ENCODE peak calls at places on chromosomes 13 and 19, in five cellular contexts. One of them, this sample, is unnamed.

GRCh38 chr19:34985249-34986022 is 14.7 kb upstream of the GRAMD1A start:
- DNase-seq in RWPE1: no peak
- DNase-seq in lower leg skin: peak
- DNase-seq in tibial artery: peak
- DNase-seq in transverse colon: no peak
- DNase-seq in this sample: no peak

GRCh38 chr13:94168784-94169512 is 310.5 kb downstream of the DCT start:
- DNase-seq in RWPE1: no peak
- DNase-seq in lower leg skin: no peak
- DNase-seq in tibial artery: peak
- DNase-seq in transverse colon: no peak
- DNase-seq in this sample: no peak

GRCh38 chr13:112721198-112722104 is 31.6 kb downstream of the ATP11A start:
- DNase-seq in RWPE1: no peak
- DNase-seq in lower leg skin: no peak
- DNase-seq in tibial artery: peak
- DNase-seq in transverse colon: no peak
- DNase-seq in this sample: no peak

GRCh38 chr13:53045110-53045509 is 16.5 kb downstream of the OLFM4 start:
- DNase-seq in RWPE1: no peak
- DNase-seq in lower leg skin: no peak
- DNase-seq in tibial artery: no peak
- DNase-seq in transverse colon: peak
- DNase-seq in this sample: no peak

GRCh38 chr13:52644108-52644507 is 1.9 kb downstream of the HNRNPA1L2 start:
- DNase-seq in RWPE1: peak
- DNase-seq in lower leg skin: no peak
- DNase-seq in tibial artery: no peak
- DNase-seq in transverse colon: no peak
- DNase-seq in this sample: peak

GRCh38 chr19:39148939-39149529 is 23.4 kb downstream of the PAK4 start:
- DNase-seq in RWPE1: no peak
- DNase-seq in lower leg skin: no peak
- DNase-seq in tibial artery: no peak
- DNase-seq in transverse colon: no peak
- DNase-seq in this sample: no peak

GRCh38 chr13:101520672-101521071 is 68.2 kb downstream of the ITGBL1 start:
- DNase-seq in RWPE1: no peak
- DNase-seq in lower leg skin: no peak
- DNase-seq in tibial artery: no peak
- DNase-seq in transverse colon: no peak
- DNase-seq in this sample: no peak

GRCh38 chr19:18470153-18470552 is 32.2 kb upstream of the ISYNA1 start:
- DNase-seq in RWPE1: no peak
- DNase-seq in lower leg skin: no peak
- DNase-seq in tibial artery: no peak
- DNase-seq in transverse colon: no peak
- DNase-seq in this sample: peak

GRCh38 chr13:77026255-77026782 is 640 bp downstream of the FBXL3 start:
- DNase-seq in RWPE1: peak
- DNase-seq in lower leg skin: peak
- DNase-seq in tibial artery: peak
- DNase-seq in transverse colon: peak
- DNase-seq in this sample: peak

GRCh38 chr19:56253737-56254136 is 18.8 kb upstream of the EDDM13 start:
- DNase-seq in RWPE1: peak
- DNase-seq in lower leg skin: no peak
- DNase-seq in tibial artery: no peak
- DNase-seq in transverse colon: no peak
- DNase-seq in this sample: no peak

GRCh38 chr13:98044301-98044700 is 90.8 kb downstream of the IPO5 start:
- DNase-seq in RWPE1: no peak
- DNase-seq in lower leg skin: peak
- DNase-seq in tibial artery: no peak
- DNase-seq in transverse colon: no peak
- DNase-seq in this sample: no peak

GRCh38 chr19:2569596-2570465 is 93.9 kb downstream of the GADD45B start:
- DNase-seq in RWPE1: no peak
- DNase-seq in lower leg skin: peak
- DNase-seq in tibial artery: peak
- DNase-seq in transverse colon: no peak
- DNase-seq in this sample: no peak

GRCh38 chr13:50676602-50677001 is 166.9 kb downstream of the DLEU7 start:
- DNase-seq in RWPE1: no peak
- DNase-seq in lower leg skin: no peak
- DNase-seq in tibial artery: no peak
- DNase-seq in transverse colon: no peak
- DNase-seq in this sample: no peak

GRCh38 chr19:46955114-46955812 is 64.4 kb upstream of the NPAS1 start:
- DNase-seq in RWPE1: no peak
- DNase-seq in lower leg skin: no peak
- DNase-seq in tibial artery: no peak
- DNase-seq in transverse colon: no peak
- DNase-seq in this sample: no peak

GRCh38 chr13:105817011-105817410 is 718.5 kb downstream of the EFNB2 start:
- DNase-seq in RWPE1: peak
- DNase-seq in lower leg skin: no peak
- DNase-seq in tibial artery: no peak
- DNase-seq in transverse colon: no peak
- DNase-seq in this sample: no peak

GRCh38 chr13:87498681-87499080 is 172.5 kb upstream of the SLITRK5 start:
- DNase-seq in RWPE1: peak
- DNase-seq in lower leg skin: no peak
- DNase-seq in tibial artery: no peak
- DNase-seq in transverse colon: no peak
- DNase-seq in this sample: peak

GRCh38 chr13:42215578-42216421 is 56.2 kb upstream of the AKAP11 start:
- DNase-seq in RWPE1: peak
- DNase-seq in lower leg skin: no peak
- DNase-seq in tibial artery: no peak
- DNase-seq in transverse colon: no peak
- DNase-seq in this sample: peak

GRCh38 chr19:12544401-12544876 is 6.8 kb downstream of the ZNF564 start:
- DNase-seq in RWPE1: no peak
- DNase-seq in lower leg skin: no peak
- DNase-seq in tibial artery: no peak
- DNase-seq in transverse colon: no peak
- DNase-seq in this sample: no peak

GRCh38 chr13:26964278-26965057 is 203.9 kb upstream of the GPR12 start:
- DNase-seq in RWPE1: no peak
- DNase-seq in lower leg skin: no peak
- DNase-seq in tibial artery: no peak
- DNase-seq in transverse colon: no peak
- DNase-seq in this sample: no peak

GRCh38 chr13:113155201-113155600 is 3.2 kb upstream of the PROZ start:
- DNase-seq in RWPE1: no peak
- DNase-seq in lower leg skin: peak
- DNase-seq in tibial artery: no peak
- DNase-seq in transverse colon: no peak
- DNase-seq in this sample: no peak

GRCh38 chr13:75326173-75327131 is 155.5 kb downstream of the TBC1D4 start:
- DNase-seq in RWPE1: no peak
- DNase-seq in lower leg skin: no peak
- DNase-seq in tibial artery: no peak
- DNase-seq in transverse colon: no peak
- DNase-seq in this sample: no peak

GRCh38 chr19:31220540-31220939 is 128.7 kb downstream of the TSHZ3 start:
- DNase-seq in RWPE1: no peak
- DNase-seq in lower leg skin: no peak
- DNase-seq in tibial artery: no peak
- DNase-seq in transverse colon: no peak
- DNase-seq in this sample: no peak

GRCh38 chr19:48613024-48613851 is 1.6 kb downstream of the FAM83E start:
- DNase-seq in RWPE1: no peak
- DNase-seq in lower leg skin: no peak
- DNase-seq in tibial artery: no peak
- DNase-seq in transverse colon: peak
- DNase-seq in this sample: no peak

DNA sequence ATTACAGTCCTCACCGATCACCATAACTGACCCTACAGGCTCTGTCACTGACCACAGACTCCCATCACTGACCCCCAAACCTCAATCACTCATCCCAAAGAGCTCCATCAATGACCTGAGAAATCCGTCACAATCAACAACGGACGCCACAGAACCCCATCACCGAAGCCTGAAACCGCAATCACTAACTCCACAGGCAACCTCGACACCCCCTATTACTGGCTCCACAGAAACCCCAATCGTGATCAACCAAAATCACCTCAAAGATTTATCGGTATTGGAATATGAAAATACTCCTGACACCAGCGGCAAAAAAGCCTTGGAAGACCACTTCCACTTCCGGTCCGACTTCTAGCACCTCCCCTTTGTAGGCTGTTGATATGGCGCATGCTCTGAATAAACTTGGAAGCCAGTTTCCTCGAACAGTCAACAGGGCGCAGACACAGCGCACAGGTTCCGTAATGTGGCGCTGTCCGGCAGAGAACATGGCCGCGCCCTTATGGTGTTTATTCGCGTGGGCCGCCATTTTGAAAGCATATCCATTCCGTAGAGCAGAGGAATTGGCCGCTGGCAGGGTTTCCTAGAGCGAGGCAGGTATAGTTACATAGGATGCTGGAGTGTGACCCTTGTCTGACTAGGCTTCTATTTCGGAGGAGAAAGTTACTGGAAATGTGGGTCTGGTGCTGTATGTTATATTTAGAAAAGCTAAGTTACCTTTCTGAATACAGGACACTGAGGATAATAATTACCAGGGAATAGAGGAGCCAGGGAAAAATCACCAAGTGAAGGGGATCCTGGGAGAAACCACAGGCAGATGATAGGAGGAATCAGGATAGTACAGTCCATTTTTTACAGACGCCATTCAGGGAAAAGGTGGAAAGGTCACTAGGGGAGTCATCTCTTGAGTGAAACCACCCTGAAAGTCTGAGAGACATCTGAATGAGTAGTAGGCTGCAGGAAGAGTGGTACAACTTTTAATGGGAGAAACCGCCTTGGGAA is at the start of gene ZNF585A:
- DNase-seq in RWPE1: peak
- DNase-seq in lower leg skin: peak
- DNase-seq in tibial artery: peak
- DNase-seq in transverse colon: peak
- DNase-seq in this sample: peak
- TF ChIP-seq CTCF in RWPE1: no peak
- TF ChIP-seq CTCF in lower leg skin: no peak
- TF ChIP-seq CTCF in tibial artery: no peak
- TF ChIP-seq CTCF in transverse colon: no peak
- TF ChIP-seq CTCF in this sample: no peak

DNA sequence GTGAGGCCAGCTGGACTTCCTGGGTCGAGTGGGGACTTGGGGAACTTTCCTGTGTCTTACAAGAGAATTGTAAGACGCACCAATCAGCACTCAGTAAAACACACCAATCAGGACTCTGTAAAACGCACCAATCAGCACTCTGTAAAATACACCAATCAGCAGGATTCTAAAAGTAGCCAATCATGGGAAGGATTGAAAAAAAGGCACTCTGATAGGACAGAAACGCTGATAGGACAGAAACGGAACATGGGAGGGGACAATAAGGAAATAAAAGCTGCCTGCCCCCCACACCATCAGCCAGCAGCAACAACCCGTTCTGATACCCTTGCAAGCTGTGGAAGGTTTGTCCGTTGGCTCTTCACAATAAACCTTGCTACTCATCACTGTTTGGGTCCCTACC is 73.1 kb upstream of the SGCG start:
- DNase-seq in RWPE1: no peak
- DNase-seq in lower leg skin: no peak
- DNase-seq in tibial artery: no peak
- DNase-seq in transverse colon: no peak
- DNase-seq in this sample: no peak
- TF ChIP-seq CTCF in RWPE1: no peak
- TF ChIP-seq CTCF in lower leg skin: no peak
- TF ChIP-seq CTCF in tibial artery: no peak
- TF ChIP-seq CTCF in transverse colon: no peak
- TF ChIP-seq CTCF in this sample: no peak

GRCh38 chr13:33205804-33206221 is 79.7 kb downstream of the STARD13 start:
- DNase-seq in RWPE1: no peak
- DNase-seq in lower leg skin: no peak
- DNase-seq in tibial artery: no peak
- DNase-seq in transverse colon: no peak
- DNase-seq in this sample: no peak

GRCh38 chr13:33208290-33208990 is 77.1 kb downstream of the STARD13 start:
- DNase-seq in RWPE1: peak
- DNase-seq in lower leg skin: no peak
- DNase-seq in tibial artery: no peak
- DNase-seq in transverse colon: no peak
- DNase-seq in this sample: no peak

GRCh38 chr13:33206425-33206824 is 79.1 kb downstream of the STARD13 start:
- DNase-seq in RWPE1: no peak
- DNase-seq in lower leg skin: no peak
- DNase-seq in tibial artery: no peak
- DNase-seq in transverse colon: no peak
- DNase-seq in this sample: no peak

GRCh38 chr13:33206945-33207615 is 78.5 kb downstream of the STARD13 start:
- DNase-seq in RWPE1: no peak
- DNase-seq in lower leg skin: no peak
- DNase-seq in tibial artery: no peak
- DNase-seq in transverse colon: no peak
- DNase-seq in this sample: no peak

GRCh38 chr13:33207616-33207964 is 78.0 kb downstream of the STARD13 start:
- DNase-seq in RWPE1: peak
- DNase-seq in lower leg skin: no peak
- DNase-seq in tibial artery: no peak
- DNase-seq in transverse colon: no peak
- DNase-seq in this sample: no peak
- TF ChIP-seq CTCF in RWPE1: no peak
- TF ChIP-seq CTCF in lower leg skin: no peak
- TF ChIP-seq CTCF in tibial artery: no peak
- TF ChIP-seq CTCF in transverse colon: no peak
- TF ChIP-seq CTCF in this sample: no peak

DNA sequence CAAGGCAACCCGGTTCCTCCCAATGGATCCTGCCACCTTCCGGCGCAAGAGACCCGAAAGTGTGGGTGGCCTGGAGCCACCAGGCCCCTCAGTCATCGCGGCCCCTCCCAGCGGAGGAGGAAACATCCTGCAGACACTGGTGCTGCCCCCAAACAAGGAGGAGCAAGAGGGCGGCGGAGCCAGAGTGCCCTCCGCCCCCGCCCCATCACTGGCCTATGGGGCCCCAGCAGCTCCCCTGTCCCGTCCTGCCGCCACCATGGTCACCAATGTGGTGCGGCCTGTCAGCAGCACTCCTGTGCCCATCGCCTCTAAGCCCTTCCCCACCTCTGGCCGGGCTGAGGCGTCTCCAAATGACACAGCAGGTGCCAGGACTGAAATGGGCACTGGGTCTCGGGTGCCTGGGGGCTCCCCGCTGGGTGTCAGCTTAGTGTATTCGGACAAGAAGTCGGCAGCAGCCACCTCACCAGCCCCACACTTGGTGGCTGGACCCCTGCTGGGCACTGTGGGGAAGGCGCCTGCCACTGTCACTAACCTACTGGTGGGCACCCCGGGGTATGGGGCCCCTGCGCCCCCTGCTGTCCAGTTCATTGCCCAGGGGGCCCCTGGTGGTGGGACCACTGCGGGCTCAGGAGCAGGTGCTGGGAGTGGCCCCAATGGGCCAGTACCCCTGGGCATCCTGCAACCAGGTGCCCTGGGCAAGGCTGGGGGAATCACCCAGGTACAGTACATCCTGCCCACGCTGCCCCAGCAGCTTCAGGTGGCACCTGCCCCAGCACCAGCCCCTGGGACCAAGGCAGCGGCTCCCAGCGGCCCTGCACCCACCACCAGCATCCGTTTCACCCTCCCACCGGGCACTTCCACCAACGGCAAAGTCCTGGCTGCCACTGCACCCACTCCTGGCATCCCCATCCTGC is 11.2 kb upstream of the PRR19 start:
- DNase-seq in RWPE1: no peak
- DNase-seq in lower leg skin: no peak
- DNase-seq in tibial artery: no peak
- DNase-seq in transverse colon: no peak
- DNase-seq in this sample: peak
- TF ChIP-seq CTCF in RWPE1: peak
- TF ChIP-seq CTCF in lower leg skin: no peak
- TF ChIP-seq CTCF in tibial artery: peak
- TF ChIP-seq CTCF in transverse colon: no peak
- TF ChIP-seq CTCF in this sample: peak

This sample was measured in nephron progenitor cell.